ENCODE peak calls at places on chromosomes 7 and 10, in eight cellular contexts. One of them, this sample, is unnamed.

GRCh38 chr10:14389981-14390590 is 59.4 kb upstream of the FRMD4A start:
- DNase-seq in IMR-90: no peak
- DNase-seq in GM12865: peak; percentile 85
- DNase-seq in tibial artery: no peak
- DNase-seq in A673: no peak
- DNase-seq in psoas muscle: no peak
- DNase-seq in CD4-positive, CD25-positive, alpha-beta regulatory T cell: no peak
- DNase-seq in Peyer's patch: no peak
- DNase-seq in this sample: no peak

GRCh38 chr7:50274361-50274760 is 30.2 kb upstream of the IKZF1 start:
- DNase-seq in A673: no peak
- DNase-seq in psoas muscle: no peak
- DNase-seq in tibial artery: no peak
- DNase-seq in GM12865: no peak
- DNase-seq in IMR-90: no peak
- DNase-seq in Peyer's patch: no peak
- DNase-seq in CD4-positive, CD25-positive, alpha-beta regulatory T cell: no peak
- DNase-seq in this sample: peak; percentile 83

GRCh38 chr7:106659963-106660861 is 746 bp downstream of the CCDC71L start:
- DNase-seq in Peyer's patch: peak; percentile 92
- DNase-seq in GM12865: peak; percentile 94
- DNase-seq in IMR-90: peak; percentile 74
- DNase-seq in A673: peak; percentile 82
- DNase-seq in CD4-positive, CD25-positive, alpha-beta regulatory T cell: peak; percentile 56
- DNase-seq in tibial artery: peak; percentile 86
- DNase-seq in psoas muscle: peak; percentile 78
- DNase-seq in this sample: peak; percentile 93

GRCh38 chr7:70035955-70036354 is 437.7 kb downstream of the AUTS2 start:
- DNase-seq in A673: no peak
- DNase-seq in GM12865: no peak
- DNase-seq in psoas muscle: no peak
- DNase-seq in IMR-90: no peak
- DNase-seq in Peyer's patch: no peak
- DNase-seq in CD4-positive, CD25-positive, alpha-beta regulatory T cell: no peak
- DNase-seq in tibial artery: no peak
- DNase-seq in this sample: no peak

GRCh38 chr10:80283119-80283518 is 6.3 kb downstream of the MAT1A start:
- DNase-seq in psoas muscle: no peak
- DNase-seq in IMR-90: no peak
- DNase-seq in GM12865: no peak
- DNase-seq in A673: no peak
- DNase-seq in Peyer's patch: no peak
- DNase-seq in CD4-positive, CD25-positive, alpha-beta regulatory T cell: no peak
- DNase-seq in tibial artery: no peak
- DNase-seq in this sample: no peak

GRCh38 chr7:73899731-73900142 is 38.8 kb downstream of the TMEM270 start:
- DNase-seq in Peyer's patch: no peak
- DNase-seq in tibial artery: peak; percentile 97
- DNase-seq in A673: peak; percentile 73
- DNase-seq in IMR-90: peak; percentile 77
- DNase-seq in GM12865: no peak
- DNase-seq in CD4-positive, CD25-positive, alpha-beta regulatory T cell: no peak
- DNase-seq in psoas muscle: peak; percentile 85
- DNase-seq in this sample: no peak

GRCh38 chr10:66627156-66627555 is 298.7 kb upstream of the LRRTM3 start:
- DNase-seq in Peyer's patch: no peak
- DNase-seq in A673: peak; percentile 33
- DNase-seq in IMR-90: no peak
- DNase-seq in CD4-positive, CD25-positive, alpha-beta regulatory T cell: no peak
- DNase-seq in psoas muscle: no peak
- DNase-seq in GM12865: peak; percentile 36
- DNase-seq in tibial artery: no peak
- DNase-seq in this sample: peak; percentile 49

GRCh38 chr10:119687192-119688032 is 36.2 kb downstream of the BAG3 start:
- DNase-seq in IMR-90: no peak
- DNase-seq in psoas muscle: no peak
- DNase-seq in CD4-positive, CD25-positive, alpha-beta regulatory T cell: no peak
- DNase-seq in GM12865: no peak
- DNase-seq in A673: peak; percentile 33
- DNase-seq in tibial artery: no peak
- DNase-seq in Peyer's patch: no peak
- DNase-seq in this sample: no peak

GRCh38 chr10:89159761-89160160 is 47.4 kb downstream of the CH25H start:
- DNase-seq in psoas muscle: no peak
- DNase-seq in Peyer's patch: no peak
- DNase-seq in tibial artery: no peak
- DNase-seq in A673: no peak
- DNase-seq in GM12865: no peak
- DNase-seq in IMR-90: no peak
- DNase-seq in CD4-positive, CD25-positive, alpha-beta regulatory T cell: no peak
- DNase-seq in this sample: no peak

GRCh38 chr7:54769203-54769602 is 10.2 kb upstream of the SEC61G start:
- DNase-seq in Peyer's patch: no peak
- DNase-seq in tibial artery: no peak
- DNase-seq in psoas muscle: no peak
- DNase-seq in A673: no peak
- DNase-seq in GM12865: no peak
- DNase-seq in CD4-positive, CD25-positive, alpha-beta regulatory T cell: no peak
- DNase-seq in IMR-90: peak; percentile 16
- DNase-seq in this sample: no peak

GRCh38 chr7:149866817-149867447 is 6.8 kb upstream of the ATP6V0E2 start:
- DNase-seq in IMR-90: peak; percentile 82
- DNase-seq in tibial artery: no peak
- DNase-seq in CD4-positive, CD25-positive, alpha-beta regulatory T cell: no peak
- DNase-seq in GM12865: no peak
- DNase-seq in Peyer's patch: no peak
- DNase-seq in A673: no peak
- DNase-seq in psoas muscle: no peak
- DNase-seq in this sample: peak; percentile 32

GRCh38 chr7:26603631-26604030 is 260.8 kb downstream of the SKAP2 start:
- DNase-seq in Peyer's patch: no peak
- DNase-seq in A673: no peak
- DNase-seq in psoas muscle: no peak
- DNase-seq in CD4-positive, CD25-positive, alpha-beta regulatory T cell: no peak
- DNase-seq in GM12865: no peak
- DNase-seq in IMR-90: no peak
- DNase-seq in tibial artery: no peak
- DNase-seq in this sample: no peak

GRCh38 chr10:72503241-72503640 is 122.6 kb downstream of the MICU1 start:
- DNase-seq in IMR-90: peak; percentile 69
- DNase-seq in psoas muscle: no peak
- DNase-seq in GM12865: no peak
- DNase-seq in Peyer's patch: no peak
- DNase-seq in A673: no peak
- DNase-seq in tibial artery: no peak
- DNase-seq in CD4-positive, CD25-positive, alpha-beta regulatory T cell: no peak
- DNase-seq in this sample: peak; percentile 91

GRCh38 chr10:97179731-97180366 is 5.9 kb downstream of the SLIT1 start:
- DNase-seq in A673: peak; percentile 93
- DNase-seq in psoas muscle: no peak
- DNase-seq in tibial artery: peak; percentile 49
- DNase-seq in CD4-positive, CD25-positive, alpha-beta regulatory T cell: no peak
- DNase-seq in GM12865: no peak
- DNase-seq in Peyer's patch: no peak
- DNase-seq in IMR-90: no peak
- DNase-seq in this sample: no peak

GRCh38 chr10:19169684-19170083 is 121.1 kb downstream of the MALRD1 start:
- DNase-seq in GM12865: no peak
- DNase-seq in tibial artery: no peak
- DNase-seq in Peyer's patch: no peak
- DNase-seq in A673: no peak
- DNase-seq in psoas muscle: no peak
- DNase-seq in CD4-positive, CD25-positive, alpha-beta regulatory T cell: no peak
- DNase-seq in IMR-90: peak; percentile 50
- DNase-seq in this sample: no peak

GRCh38 chr10:56763090-56763489 is 402.0 kb upstream of the ZWINT start:
- DNase-seq in GM12865: no peak
- DNase-seq in Peyer's patch: no peak
- DNase-seq in CD4-positive, CD25-positive, alpha-beta regulatory T cell: no peak
- DNase-seq in A673: no peak
- DNase-seq in psoas muscle: no peak
- DNase-seq in tibial artery: no peak
- DNase-seq in IMR-90: no peak
- DNase-seq in this sample: no peak

GRCh38 chr7:20350518-20350951 is 19.8 kb downstream of the ITGB8 start:
- DNase-seq in tibial artery: no peak
- DNase-seq in Peyer's patch: no peak
- DNase-seq in CD4-positive, CD25-positive, alpha-beta regulatory T cell: no peak
- DNase-seq in psoas muscle: no peak
- DNase-seq in A673: peak; percentile 19
- DNase-seq in GM12865: no peak
- DNase-seq in IMR-90: no peak
- DNase-seq in this sample: no peak

DNA sequence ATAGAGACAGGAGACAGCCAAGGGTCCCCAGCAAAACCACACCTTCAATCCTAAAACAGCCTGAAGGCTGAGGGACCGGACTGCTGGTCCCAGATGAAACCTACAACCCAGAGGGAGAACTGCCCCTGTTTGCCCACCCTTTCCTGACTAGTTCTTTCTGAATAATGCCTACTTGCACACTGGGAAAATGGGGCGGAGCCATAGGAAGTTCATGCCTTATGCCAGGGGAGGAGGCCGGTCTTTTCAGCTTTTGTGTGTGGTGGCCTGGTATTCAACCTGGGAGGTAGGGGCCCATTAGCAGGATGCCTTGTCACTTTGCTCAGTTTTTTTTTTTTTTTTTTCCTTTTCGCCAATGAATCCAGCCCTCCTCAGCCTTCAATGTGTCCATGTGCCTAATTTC is 20.7 kb downstream of the TOMM7 start:
- DNase-seq in CD4-positive, CD25-positive, alpha-beta regulatory T cell: no peak
- DNase-seq in tibial artery: no peak
- DNase-seq in A673: peak; percentile 13
- DNase-seq in Peyer's patch: no peak
- DNase-seq in IMR-90: no peak
- DNase-seq in GM12865: no peak
- DNase-seq in psoas muscle: no peak
- DNase-seq in this sample: no peak
- H3K4me3 ChIP-seq in CD4-positive, CD25-positive, alpha-beta regulatory T cell: no peak overlapping the region
- H3K4me3 ChIP-seq in tibial artery: no peak overlapping the region
- H3K4me3 ChIP-seq in A673: no peak overlapping the region
- H3K4me3 ChIP-seq in Peyer's patch: no peak overlapping the region
- H3K4me3 ChIP-seq in IMR-90: no peak overlapping the region
- H3K4me3 ChIP-seq in GM12865: no peak overlapping the region
- H3K4me3 ChIP-seq in psoas muscle: no peak overlapping the region
- H3K4me3 ChIP-seq in this sample: no peak overlapping the region

DNA sequence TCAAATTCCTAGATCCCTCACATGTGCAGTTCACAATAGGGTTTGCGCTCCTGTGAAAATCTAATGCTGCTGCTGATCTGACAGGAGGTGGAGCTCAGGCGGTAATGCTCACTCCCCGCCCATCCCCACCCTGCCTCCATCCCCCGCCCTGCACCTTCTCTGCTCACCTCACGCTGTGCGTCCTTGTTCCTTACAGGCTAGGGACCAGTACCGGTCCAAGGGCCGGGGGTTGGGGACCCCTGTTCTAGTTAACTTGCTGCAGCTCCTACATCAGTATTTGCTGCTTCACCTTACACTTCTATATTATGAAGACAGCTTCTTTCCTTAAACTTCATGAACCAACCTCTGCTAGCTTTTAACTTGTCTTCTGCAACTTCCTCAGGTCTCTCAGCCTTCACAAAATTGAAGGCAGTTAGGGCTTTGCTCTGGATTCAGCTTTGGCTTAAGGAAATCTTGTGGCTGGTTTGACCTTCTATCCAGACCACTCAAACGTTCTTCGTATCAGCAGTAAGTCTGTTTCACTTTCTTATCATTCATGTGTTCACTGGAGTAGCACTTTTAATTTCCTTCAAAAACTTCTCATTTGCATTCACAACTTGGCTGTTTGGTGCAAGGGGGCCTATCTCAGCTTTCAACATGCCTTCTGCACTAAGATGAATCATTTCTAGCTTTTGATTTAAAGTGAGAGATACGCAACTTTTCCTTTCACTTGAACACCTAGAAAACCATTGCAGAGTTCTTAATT is 1.7 kb upstream of the TNKS2 start:
- DNase-seq in GM12865: peak; percentile 87
- DNase-seq in psoas muscle: no peak
- DNase-seq in IMR-90: no peak
- DNase-seq in A673: peak; percentile 10
- DNase-seq in tibial artery: peak; percentile 69
- DNase-seq in CD4-positive, CD25-positive, alpha-beta regulatory T cell: peak; percentile 48
- DNase-seq in Peyer's patch: peak; percentile 66
- DNase-seq in this sample: peak; percentile 45
- H3K4me3 ChIP-seq in GM12865: peak overlapping the region; percentile 99
- H3K4me3 ChIP-seq in psoas muscle: peak overlapping the region; percentile 93
- H3K4me3 ChIP-seq in IMR-90: peak overlapping the region; percentile 36
- H3K4me3 ChIP-seq in A673: peak overlapping the region; percentile 68
- H3K4me3 ChIP-seq in tibial artery: peak overlapping the region; percentile 90
- H3K4me3 ChIP-seq in CD4-positive, CD25-positive, alpha-beta regulatory T cell: peak overlapping the region; percentile 99
- H3K4me3 ChIP-seq in Peyer's patch: peak overlapping the region; percentile 69
- H3K4me3 ChIP-seq in this sample: peak overlapping the region; percentile 93

GRCh38 chr7:28903779-28904538 is 54.2 kb downstream of the TRIL start:
- DNase-seq in CD4-positive, CD25-positive, alpha-beta regulatory T cell: no peak
- DNase-seq in psoas muscle: no peak
- DNase-seq in tibial artery: no peak
- DNase-seq in A673: no peak
- DNase-seq in GM12865: no peak
- DNase-seq in Peyer's patch: no peak
- DNase-seq in IMR-90: no peak
- DNase-seq in this sample: no peak
- H3K4me3 ChIP-seq in CD4-positive, CD25-positive, alpha-beta regulatory T cell: no peak overlapping the region
- H3K4me3 ChIP-seq in psoas muscle: peak overlapping the region; percentile 51
- H3K4me3 ChIP-seq in tibial artery: no peak overlapping the region
- H3K4me3 ChIP-seq in A673: no peak overlapping the region
- H3K4me3 ChIP-seq in GM12865: no peak overlapping the region
- H3K4me3 ChIP-seq in Peyer's patch: peak overlapping the region; percentile 1
- H3K4me3 ChIP-seq in IMR-90: peak overlapping the region; percentile 30
- H3K4me3 ChIP-seq in this sample: no peak overlapping the region

GRCh38 chr10:104331208-104331838 is 6.9 kb downstream of the ITPRIP start:
- DNase-seq in tibial artery: peak; percentile 67
- DNase-seq in IMR-90: peak; percentile 84
- DNase-seq in psoas muscle: no peak
- DNase-seq in CD4-positive, CD25-positive, alpha-beta regulatory T cell: no peak
- DNase-seq in Peyer's patch: no peak
- DNase-seq in A673: peak; percentile 85
- DNase-seq in GM12865: no peak
- DNase-seq in this sample: no peak
- H3K4me3 ChIP-seq in tibial artery: no peak overlapping the region
- H3K4me3 ChIP-seq in IMR-90: no peak overlapping the region
- H3K4me3 ChIP-seq in psoas muscle: peak overlapping the region; percentile 15
- H3K4me3 ChIP-seq in CD4-positive, CD25-positive, alpha-beta regulatory T cell: no peak overlapping the region
- H3K4me3 ChIP-seq in Peyer's patch: no peak overlapping the region
- H3K4me3 ChIP-seq in A673: no peak overlapping the region
- H3K4me3 ChIP-seq in GM12865: no peak overlapping the region
- H3K4me3 ChIP-seq in this sample: no peak overlapping the region

DNA sequence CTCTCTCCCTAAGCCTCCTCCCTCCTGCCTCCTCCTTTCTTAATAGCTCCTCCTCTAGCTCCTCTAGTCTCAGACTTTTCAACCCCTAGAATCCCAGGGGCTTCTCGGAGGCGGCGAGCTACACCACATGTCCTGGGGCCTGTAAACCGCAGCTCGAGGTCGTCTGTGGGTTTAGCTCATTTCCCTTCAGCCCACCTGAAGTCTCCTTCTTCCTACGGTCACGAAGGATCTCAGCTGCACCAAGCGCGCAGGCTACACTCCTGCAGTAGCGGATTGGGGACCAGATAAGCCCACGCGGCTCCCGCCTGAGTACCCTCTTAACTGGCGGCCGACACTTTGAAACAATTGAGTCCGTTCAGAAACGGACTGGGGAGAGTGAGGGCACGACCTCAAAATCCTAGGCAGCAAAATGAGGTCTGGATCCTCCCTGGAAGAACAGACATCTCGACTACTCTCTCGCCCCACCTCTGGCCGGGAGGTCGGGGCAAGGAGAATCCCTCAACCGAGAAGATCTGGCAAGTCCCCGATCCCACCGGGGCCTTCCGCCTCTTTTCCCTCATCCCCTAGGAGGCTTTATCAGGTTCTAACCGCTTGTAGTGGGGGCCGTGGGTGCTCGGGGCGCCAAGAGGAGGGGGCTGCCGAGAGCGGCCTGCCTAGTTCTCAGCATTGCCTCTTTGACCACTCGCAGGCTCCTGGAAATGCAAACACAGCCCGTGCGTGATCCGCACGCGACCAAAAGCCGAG is 1.3 kb upstream of the SORCS3 start:
- DNase-seq in A673: no peak
- DNase-seq in tibial artery: no peak
- DNase-seq in psoas muscle: no peak
- DNase-seq in Peyer's patch: no peak
- DNase-seq in IMR-90: no peak
- DNase-seq in CD4-positive, CD25-positive, alpha-beta regulatory T cell: no peak
- DNase-seq in GM12865: no peak
- DNase-seq in this sample: no peak
- H3K4me3 ChIP-seq in A673: no peak overlapping the region
- H3K4me3 ChIP-seq in tibial artery: no peak overlapping the region
- H3K4me3 ChIP-seq in psoas muscle: no peak overlapping the region
- H3K4me3 ChIP-seq in Peyer's patch: peak overlapping the region; percentile 41
- H3K4me3 ChIP-seq in IMR-90: no peak overlapping the region
- H3K4me3 ChIP-seq in CD4-positive, CD25-positive, alpha-beta regulatory T cell: no peak overlapping the region
- H3K4me3 ChIP-seq in GM12865: no peak overlapping the region
- H3K4me3 ChIP-seq in this sample: no peak overlapping the region